ENCODE peak calls at places on chromosomes 2 and 18, in eight cellular contexts. One of them, this sample, is unnamed.

GRCh38 chr18:23136326-23137092 is 1.2 kb downstream of the CABLES1 start:
- DNase-seq in GM12865: peak
- DNase-seq in LoVo: no peak
- DNase-seq in caudate nucleus: no peak
- DNase-seq in Caco-2: peak
- DNase-seq in dorsolateral prefrontal cortex: no peak
- DNase-seq in erythroblast: peak
- DNase-seq in neural crest cell: no peak
- DNase-seq in this sample: no peak

GRCh38 chr2:161990741-161991140 is 83.3 kb downstream of the DPP4 start:
- DNase-seq in GM12865: no peak
- DNase-seq in LoVo: peak
- DNase-seq in caudate nucleus: no peak
- DNase-seq in Caco-2: peak
- DNase-seq in dorsolateral prefrontal cortex: no peak
- DNase-seq in erythroblast: no peak
- DNase-seq in neural crest cell: no peak
- DNase-seq in this sample: no peak

GRCh38 chr2:219521066-219521880 is 7.0 kb downstream of the ASIC4 start:
- DNase-seq in GM12865: no peak
- DNase-seq in LoVo: no peak
- DNase-seq in caudate nucleus: no peak
- DNase-seq in Caco-2: peak
- DNase-seq in dorsolateral prefrontal cortex: no peak
- DNase-seq in erythroblast: peak
- DNase-seq in neural crest cell: no peak
- DNase-seq in this sample: peak

GRCh38 chr18:22084547-22084946 is 84.8 kb upstream of the GATA6 start:
- DNase-seq in GM12865: no peak
- DNase-seq in LoVo: peak
- DNase-seq in caudate nucleus: no peak
- DNase-seq in Caco-2: peak
- DNase-seq in dorsolateral prefrontal cortex: no peak
- DNase-seq in erythroblast: no peak
- DNase-seq in neural crest cell: no peak
- DNase-seq in this sample: no peak

GRCh38 chr2:74931940-74932339 is 26.5 kb upstream of the POLE4 start:
- DNase-seq in GM12865: no peak
- DNase-seq in LoVo: no peak
- DNase-seq in caudate nucleus: no peak
- DNase-seq in Caco-2: no peak
- DNase-seq in dorsolateral prefrontal cortex: no peak
- DNase-seq in erythroblast: no peak
- DNase-seq in neural crest cell: no peak
- DNase-seq in this sample: no peak

GRCh38 chr2:28683100-28683706 is 68.4 kb upstream of the PPP1CB start:
- DNase-seq in GM12865: no peak
- DNase-seq in LoVo: no peak
- DNase-seq in caudate nucleus: no peak
- DNase-seq in Caco-2: peak
- DNase-seq in dorsolateral prefrontal cortex: peak
- DNase-seq in erythroblast: no peak
- DNase-seq in neural crest cell: no peak
- DNase-seq in this sample: peak

GRCh38 chr2:37149626-37150322 is 7.0 kb downstream of the EIF2AK2 start:
- DNase-seq in GM12865: no peak
- DNase-seq in LoVo: peak
- DNase-seq in caudate nucleus: no peak
- DNase-seq in Caco-2: no peak
- DNase-seq in dorsolateral prefrontal cortex: no peak
- DNase-seq in erythroblast: no peak
- DNase-seq in neural crest cell: no peak
- DNase-seq in this sample: no peak

GRCh38 chr2:58497189-58497588 is 256.1 kb upstream of the FANCL start:
- DNase-seq in GM12865: no peak
- DNase-seq in LoVo: no peak
- DNase-seq in caudate nucleus: no peak
- DNase-seq in Caco-2: no peak
- DNase-seq in dorsolateral prefrontal cortex: no peak
- DNase-seq in erythroblast: no peak
- DNase-seq in neural crest cell: no peak
- DNase-seq in this sample: no peak

GRCh38 chr2:176130917-176131616 is 1.6 kb downstream of the HOXD8 start:
- DNase-seq in GM12865: no peak
- DNase-seq in LoVo: no peak
- DNase-seq in caudate nucleus: no peak
- DNase-seq in Caco-2: no peak
- DNase-seq in dorsolateral prefrontal cortex: no peak
- DNase-seq in erythroblast: no peak
- DNase-seq in neural crest cell: no peak
- DNase-seq in this sample: no peak

This sample was measured in NAMALWA.